ENCODE peak calls at places on chromosomes 2 and 18, in five cellular contexts. F is NCI-H1105 treated with DMSO at 0.1 percent for 48 hours; T is CD8-positive, alpha-beta memory T cell; J is fibroblast of mammary gland; S is activated T-helper 1 cell treated with Interleukin-2 at 50 U/mL for 16 hours. X is an unnamed sample.

GRCh38 chr18:29191263-29191662 is 1014.3 kb upstream of the CDH2 start:
- DNase-seq in F (no peak), T (no peak), S (no peak), J (peak; percentile 63), X (peak; percentile 56)

GRCh38 chr2:218856896-218857243 is 2.7 kb upstream of the WNT6 start:
- DNase-seq in S (no peak), J (no peak), F (no peak), T (no peak), X (no peak)

GRCh38 chr18:35376393-35376741 is 770 bp downstream of the ZNF396 start:
- DNase-seq in F (peak; percentile 23), J (no peak), T (peak; percentile 47), S (peak; percentile 3), X (no peak)

GRCh38 chr2:102000813-102001766 is 9.3 kb downstream of the IL1R2 start:
- DNase-seq in F (no peak), T (no peak), S (no peak), J (no peak), X (no peak)

GRCh38 chr2:29777164-29777563 is 144.2 kb downstream of the ALK start:
- DNase-seq in T (no peak), S (no peak), J (peak; percentile 41), F (no peak), X (peak; percentile 3)

GRCh38 chr2:27209621-27210401 is 2.0 kb upstream of the ATRAID start:
- DNase-seq in F (no peak), T (no peak), S (no peak), J (no peak), X (peak; percentile 51)

GRCh38 chr2:175036582-175037018 is 31.4 kb upstream of the CHN1 start:
- DNase-seq in T (no peak), F (peak; percentile 22), S (no peak), J (peak; percentile 47), X (peak; percentile 24)

GRCh38 chr2:150610670-150611279 is 123.3 kb upstream of the RND3 start:
- DNase-seq in F (peak; percentile 40), T (no peak), J (peak; percentile 69), S (no peak), X (peak; percentile 64)

GRCh38 chr2:167861574-167862193 is 385.7 kb downstream of the STK39 start:
- DNase-seq in J (no peak), T (no peak), S (no peak), F (no peak), X (no peak)

GRCh38 chr2:170014769-170015168 is 163.2 kb upstream of the MYO3B start:
- DNase-seq in J (no peak), F (no peak), S (no peak), T (no peak), X (no peak)

GRCh38 chr2:164560181-164560792 is 61.0 kb downstream of the GRB14 start:
- DNase-seq in T (no peak), S (no peak), F (peak; percentile 26), J (peak; percentile 32), X (peak; percentile 32)

GRCh38 chr2:136143603-136144451 is 25.9 kb upstream of the CXCR4 start:
- DNase-seq in T (no peak), F (no peak), S (no peak), J (no peak), X (no peak)

GRCh38 chr18:77161954-77162353 is 29.4 kb upstream of the MBP start:
- DNase-seq in S (no peak), T (no peak), F (no peak), J (no peak), X (no peak)

GRCh38 chr2:66573866-66574265 is 138.9 kb downstream of the MEIS1 start:
- DNase-seq in T (no peak), J (no peak), F (no peak), S (no peak), X (no peak)